ENCODE peak calls at places on chromosomes 6 and 20, in ten cellular contexts. One of them, this sample, is unnamed.

GRCh38 chr6:3455490-3456394 is 1.1 kb downstream of the SLC22A23 start:
- DNase-seq in thyroid gland: peak; percentile 43
- DNase-seq in Peyer's patch: peak; percentile 49
- DNase-seq in H54: no peak
- DNase-seq in HepG2: peak; percentile 38
- DNase-seq in tibial nerve: no peak
- DNase-seq in HCT116: no peak
- DNase-seq in GM12878: no peak
- DNase-seq in stomach: peak; percentile 27
- DNase-seq in body of pancreas: peak; percentile 38
- DNase-seq in this sample: no peak

GRCh38 chr6:2695464-2696095 is 55.1 kb downstream of the MYLK4 start:
- DNase-seq in thyroid gland: no peak
- DNase-seq in Peyer's patch: no peak
- DNase-seq in H54: no peak
- DNase-seq in HepG2: peak; percentile 27
- DNase-seq in tibial nerve: no peak
- DNase-seq in HCT116: peak; percentile 36
- DNase-seq in GM12878: no peak
- DNase-seq in stomach: no peak
- DNase-seq in body of pancreas: no peak
- DNase-seq in this sample: no peak

GRCh38 chr6:74137910-74138309 is 441.9 kb downstream of the CD109 start:
- DNase-seq in thyroid gland: no peak
- DNase-seq in Peyer's patch: no peak
- DNase-seq in H54: no peak
- DNase-seq in HepG2: peak; percentile 6
- DNase-seq in tibial nerve: no peak
- DNase-seq in HCT116: peak; percentile 61
- DNase-seq in GM12878: no peak
- DNase-seq in stomach: no peak
- DNase-seq in body of pancreas: no peak
- DNase-seq in this sample: no peak

GRCh38 chr6:74964871-74965441 is 240.9 kb downstream of the COL12A1 start:
- DNase-seq in thyroid gland: peak; percentile 45
- DNase-seq in Peyer's patch: no peak
- DNase-seq in H54: no peak
- DNase-seq in HepG2: no peak
- DNase-seq in tibial nerve: no peak
- DNase-seq in HCT116: no peak
- DNase-seq in GM12878: no peak
- DNase-seq in stomach: no peak
- DNase-seq in body of pancreas: no peak
- DNase-seq in this sample: no peak

GRCh38 chr6:95804847-95805541 is 210.8 kb upstream of the FUT9 start:
- DNase-seq in thyroid gland: no peak
- DNase-seq in Peyer's patch: no peak
- DNase-seq in H54: no peak
- DNase-seq in HepG2: peak; percentile 98
- DNase-seq in tibial nerve: no peak
- DNase-seq in HCT116: no peak
- DNase-seq in GM12878: no peak
- DNase-seq in stomach: peak; percentile 61
- DNase-seq in body of pancreas: peak; percentile 62
- DNase-seq in this sample: no peak

GRCh38 chr6:42050011-42050896 is at the start of gene TAF8:
- DNase-seq in thyroid gland: peak; percentile 95
- DNase-seq in Peyer's patch: peak; percentile 95
- DNase-seq in H54: peak; percentile 90
- DNase-seq in HepG2: peak; percentile 94
- DNase-seq in tibial nerve: peak; percentile 87
- DNase-seq in HCT116: peak; percentile 82
- DNase-seq in GM12878: peak; percentile 77
- DNase-seq in stomach: peak; percentile 90
- DNase-seq in body of pancreas: peak; percentile 94
- DNase-seq in this sample: peak; percentile 87

GRCh38 chr20:10910535-10911239 is 236.9 kb upstream of the JAG1 start:
- DNase-seq in thyroid gland: no peak
- DNase-seq in Peyer's patch: no peak
- DNase-seq in H54: no peak
- DNase-seq in HepG2: no peak
- DNase-seq in tibial nerve: no peak
- DNase-seq in HCT116: no peak
- DNase-seq in GM12878: no peak
- DNase-seq in stomach: no peak
- DNase-seq in body of pancreas: peak; percentile 71
- DNase-seq in this sample: no peak

GRCh38 chr6:30570760-30571084 is 520 bp upstream of the ABCF1 start:
- DNase-seq in thyroid gland: no peak
- DNase-seq in Peyer's patch: no peak
- DNase-seq in H54: no peak
- DNase-seq in HepG2: no peak
- DNase-seq in tibial nerve: no peak
- DNase-seq in HCT116: no peak
- DNase-seq in GM12878: no peak
- DNase-seq in stomach: no peak
- DNase-seq in body of pancreas: peak; percentile 38
- DNase-seq in this sample: no peak

GRCh38 chr6:170298688-170299087 is 7.8 kb upstream of the DLL1 start:
- DNase-seq in thyroid gland: no peak
- DNase-seq in Peyer's patch: no peak
- DNase-seq in H54: no peak
- DNase-seq in HepG2: no peak
- DNase-seq in tibial nerve: no peak
- DNase-seq in HCT116: no peak
- DNase-seq in GM12878: no peak
- DNase-seq in stomach: no peak
- DNase-seq in body of pancreas: no peak
- DNase-seq in this sample: no peak

GRCh38 chr20:45229264-45230056 is 8.3 kb downstream of the SEMG2 start:
- DNase-seq in thyroid gland: peak; percentile 37
- DNase-seq in Peyer's patch: peak; percentile 73
- DNase-seq in H54: peak; percentile 33
- DNase-seq in HepG2: peak; percentile 26
- DNase-seq in tibial nerve: no peak
- DNase-seq in HCT116: peak; percentile 60
- DNase-seq in GM12878: no peak
- DNase-seq in stomach: peak; percentile 63
- DNase-seq in body of pancreas: peak; percentile 49
- DNase-seq in this sample: peak; percentile 13

GRCh38 chr6:49225471-49225870 is 237.6 kb downstream of the MMUT start:
- DNase-seq in thyroid gland: no peak
- DNase-seq in Peyer's patch: no peak
- DNase-seq in H54: no peak
- DNase-seq in HepG2: no peak
- DNase-seq in tibial nerve: no peak
- DNase-seq in HCT116: no peak
- DNase-seq in GM12878: no peak
- DNase-seq in stomach: no peak
- DNase-seq in body of pancreas: no peak
- DNase-seq in this sample: no peak

GRCh38 chr6:28900577-28901266 is 23.1 kb downstream of the TRIM27 start:
- DNase-seq in thyroid gland: no peak
- DNase-seq in Peyer's patch: no peak
- DNase-seq in H54: no peak
- DNase-seq in HepG2: no peak
- DNase-seq in tibial nerve: no peak
- DNase-seq in HCT116: no peak
- DNase-seq in GM12878: no peak
- DNase-seq in stomach: no peak
- DNase-seq in body of pancreas: no peak
- DNase-seq in this sample: no peak
- TF ChIP-seq POLR2A in thyroid gland: no peak
- TF ChIP-seq POLR2A in Peyer's patch: no peak
- TF ChIP-seq POLR2A in H54: no peak
- TF ChIP-seq POLR2A in HepG2: no peak
- TF ChIP-seq POLR2A in tibial nerve: no peak
- TF ChIP-seq POLR2A in HCT116: no peak
- TF ChIP-seq POLR2A in GM12878: no peak
- TF ChIP-seq POLR2A in stomach: no peak
- TF ChIP-seq POLR2A in body of pancreas: no peak
- TF ChIP-seq POLR2A in this sample: no peak

GRCh38 chr20:46771195-46771588 is 61.7 kb downstream of the SLC2A10 start:
- DNase-seq in thyroid gland: no peak
- DNase-seq in Peyer's patch: no peak
- DNase-seq in H54: no peak
- DNase-seq in HepG2: no peak
- DNase-seq in tibial nerve: no peak
- DNase-seq in HCT116: no peak
- DNase-seq in GM12878: no peak
- DNase-seq in stomach: no peak
- DNase-seq in body of pancreas: no peak
- DNase-seq in this sample: no peak
- TF ChIP-seq POLR2A in thyroid gland: no peak
- TF ChIP-seq POLR2A in Peyer's patch: no peak
- TF ChIP-seq POLR2A in H54: no peak
- TF ChIP-seq POLR2A in HepG2: no peak
- TF ChIP-seq POLR2A in tibial nerve: no peak
- TF ChIP-seq POLR2A in HCT116: no peak
- TF ChIP-seq POLR2A in GM12878: no peak
- TF ChIP-seq POLR2A in stomach: no peak
- TF ChIP-seq POLR2A in body of pancreas: no peak
- TF ChIP-seq POLR2A in this sample: no peak

GRCh38 chr20:3924304-3925112 is 35.3 kb downstream of the PANK2 start:
- DNase-seq in thyroid gland: no peak
- DNase-seq in Peyer's patch: no peak
- DNase-seq in H54: no peak
- DNase-seq in HepG2: no peak
- DNase-seq in tibial nerve: no peak
- DNase-seq in HCT116: no peak
- DNase-seq in GM12878: no peak
- DNase-seq in stomach: peak; percentile 41
- DNase-seq in body of pancreas: peak; percentile 43
- DNase-seq in this sample: no peak

GRCh38 chr20:3923818-3924217 is 34.6 kb downstream of the PANK2 start:
- DNase-seq in thyroid gland: peak; percentile 68
- DNase-seq in Peyer's patch: no peak
- DNase-seq in H54: no peak
- DNase-seq in HepG2: no peak
- DNase-seq in tibial nerve: no peak
- DNase-seq in HCT116: no peak
- DNase-seq in GM12878: no peak
- DNase-seq in stomach: no peak
- DNase-seq in body of pancreas: no peak
- DNase-seq in this sample: no peak

GRCh38 chr20:3925113-3925695 is 36.0 kb downstream of the PANK2 start:
- DNase-seq in thyroid gland: no peak
- DNase-seq in Peyer's patch: no peak
- DNase-seq in H54: no peak
- DNase-seq in HepG2: no peak
- DNase-seq in tibial nerve: no peak
- DNase-seq in HCT116: no peak
- DNase-seq in GM12878: no peak
- DNase-seq in stomach: no peak
- DNase-seq in body of pancreas: no peak
- DNase-seq in this sample: no peak

GRCh38 chr20:3927486-3928291 is 38.5 kb downstream of the PANK2 start:
- DNase-seq in thyroid gland: no peak
- DNase-seq in Peyer's patch: no peak
- DNase-seq in H54: no peak
- DNase-seq in HepG2: no peak
- DNase-seq in tibial nerve: no peak
- DNase-seq in HCT116: no peak
- DNase-seq in GM12878: no peak
- DNase-seq in stomach: no peak
- DNase-seq in body of pancreas: peak; percentile 39
- DNase-seq in this sample: no peak

DNA sequence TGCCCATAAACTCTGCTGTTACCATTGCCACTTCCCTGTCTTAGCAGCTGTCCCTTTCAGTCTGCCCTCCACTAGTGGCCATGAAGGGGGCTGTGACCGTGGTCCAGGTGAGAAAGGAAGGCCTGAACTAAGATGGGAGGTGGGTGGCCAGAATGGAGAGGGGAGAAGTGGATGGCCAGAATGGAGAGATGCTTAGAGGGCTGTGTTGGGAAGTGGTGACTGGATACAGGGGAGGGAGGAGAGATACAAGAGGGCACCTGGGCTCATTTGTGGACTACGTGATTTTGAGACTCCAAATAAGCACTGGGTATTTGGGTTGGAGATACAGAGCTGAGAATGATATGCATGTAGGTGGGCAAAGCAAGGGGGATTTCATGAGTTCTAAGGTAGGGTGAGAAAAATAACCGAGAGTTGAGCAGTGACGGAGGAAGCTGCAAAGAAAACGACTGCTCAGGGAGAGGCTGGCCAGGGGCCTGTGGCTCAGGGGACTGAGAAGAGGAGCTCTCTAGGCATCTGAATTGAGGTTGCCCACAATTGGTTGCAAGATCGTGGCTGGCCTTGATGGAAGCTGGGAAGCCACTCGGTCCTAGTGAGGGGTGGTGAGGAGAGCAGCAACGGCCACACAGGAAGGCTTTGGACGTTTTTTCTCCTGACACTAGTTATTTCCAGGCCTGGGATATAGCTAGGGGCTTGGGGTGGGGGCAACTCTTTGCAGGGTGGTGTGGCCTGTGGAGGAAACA is 36.9 kb downstream of the PANK2 start:
- DNase-seq in thyroid gland: no peak
- DNase-seq in Peyer's patch: no peak
- DNase-seq in H54: no peak
- DNase-seq in HepG2: no peak
- DNase-seq in tibial nerve: no peak
- DNase-seq in HCT116: no peak
- DNase-seq in GM12878: no peak
- DNase-seq in stomach: no peak
- DNase-seq in body of pancreas: no peak
- DNase-seq in this sample: no peak
- TF ChIP-seq POLR2A in thyroid gland: no peak
- TF ChIP-seq POLR2A in Peyer's patch: no peak
- TF ChIP-seq POLR2A in H54: no peak
- TF ChIP-seq POLR2A in HepG2: no peak
- TF ChIP-seq POLR2A in tibial nerve: no peak
- TF ChIP-seq POLR2A in HCT116: no peak
- TF ChIP-seq POLR2A in GM12878: peak; percentile 73
- TF ChIP-seq POLR2A in stomach: no peak
- TF ChIP-seq POLR2A in body of pancreas: no peak
- TF ChIP-seq POLR2A in this sample: no peak

DNA sequence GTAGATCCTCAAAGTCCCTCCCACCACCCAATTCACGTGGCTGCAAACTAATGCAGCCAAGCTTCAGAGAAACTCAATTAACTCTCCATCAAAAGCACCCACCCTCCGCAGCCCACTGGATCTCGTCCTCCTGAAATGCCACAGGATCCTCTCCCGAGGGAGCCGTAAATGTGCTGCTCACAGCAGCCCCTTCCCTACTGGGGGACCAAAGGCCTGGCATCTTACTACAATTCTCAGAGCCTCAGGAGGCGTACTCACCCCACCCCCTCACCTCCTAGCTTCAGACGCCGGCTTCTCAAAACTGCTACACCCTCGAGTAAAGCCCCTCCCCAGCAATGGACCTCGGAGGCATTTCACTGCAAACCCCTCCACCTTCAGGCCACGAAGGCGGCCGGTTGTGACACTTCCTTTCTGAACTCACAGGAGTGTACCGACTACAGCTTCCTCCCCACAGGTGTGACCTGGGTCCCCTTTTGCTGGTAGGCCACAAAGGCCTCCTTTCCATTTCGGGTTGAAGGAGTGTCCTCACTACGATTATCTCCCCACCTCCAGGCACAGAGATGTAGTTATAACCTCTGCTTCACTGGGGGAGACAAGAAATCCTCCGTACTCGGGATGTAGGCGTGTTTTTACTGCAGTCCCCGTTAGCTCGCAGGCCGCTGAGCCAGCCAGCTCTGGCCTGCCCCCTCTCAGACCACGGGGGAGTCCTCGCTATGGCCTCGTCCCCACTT is 722 bp downstream of the CPNE1 start:
- DNase-seq in thyroid gland: peak; percentile 45
- DNase-seq in Peyer's patch: peak; percentile 87
- DNase-seq in H54: peak; percentile 21
- DNase-seq in HepG2: peak; percentile 61
- DNase-seq in tibial nerve: no peak
- DNase-seq in HCT116: peak; percentile 6
- DNase-seq in GM12878: no peak
- DNase-seq in stomach: peak; percentile 52
- DNase-seq in body of pancreas: peak; percentile 61
- DNase-seq in this sample: peak; percentile 29
- TF ChIP-seq POLR2A in thyroid gland: no peak
- TF ChIP-seq POLR2A in Peyer's patch: no peak
- TF ChIP-seq POLR2A in H54: no peak
- TF ChIP-seq POLR2A in HepG2: peak; percentile 72
- TF ChIP-seq POLR2A in tibial nerve: peak; percentile 35
- TF ChIP-seq POLR2A in HCT116: no peak
- TF ChIP-seq POLR2A in GM12878: peak; percentile 11
- TF ChIP-seq POLR2A in stomach: no peak
- TF ChIP-seq POLR2A in body of pancreas: no peak
- TF ChIP-seq POLR2A in this sample: no peak

This sample was measured in GM12891.